ENCODE peak calls at places on chromosome 15, in four cellular contexts. V is Peyer's patch, N is progenitor cell of endocrine pancreas, M is nephron progenitor cell. U is an unnamed sample.

GRCh38 chr15:68301300-68301699 is 23.8 kb downstream of the FEM1B start:
- DNase-seq in V (no peak), M (no peak), N (no peak), U (no peak)

GRCh38 chr15:50182233-50183013 is 427 bp downstream of the SLC27A2 start:
- DNase-seq in V (peak; percentile 79), N (peak; percentile 19), M (peak; percentile 57), U (no peak)

GRCh38 chr15:39585394-39585841 is 4.5 kb downstream of the THBS1 start:
- DNase-seq in N (no peak), V (no peak), M (no peak), U (no peak)

GRCh38 chr15:94417464-94418293 is 186.3 kb downstream of the MCTP2 start:
- DNase-seq in M (no peak), V (no peak), N (no peak), U (no peak)

GRCh38 chr15:99014803-99015676 is 7.4 kb upstream of the PGPEP1L start:
- DNase-seq in N (peak; percentile 62), M (peak; percentile 86), V (peak; percentile 71), U (no peak)

GRCh38 chr15:98931001-98931400 is 76.6 kb downstream of the PGPEP1L start:
- DNase-seq in V (no peak), M (no peak), N (no peak), U (no peak)

GRCh38 chr15:57534279-57534678 is 57.4 kb upstream of the MYZAP start:
- DNase-seq in M (no peak), V (no peak), N (no peak), U (no peak)

GRCh38 chr15:90060797-90061196 is 41.5 kb downstream of the IDH2 start:
- DNase-seq in V (no peak), N (no peak), M (no peak), U (no peak)

GRCh38 chr15:75606711-75607684 is 18.5 kb downstream of the SNUPN start:
- DNase-seq in M (no peak), N (no peak), V (no peak), U (no peak)

GRCh38 chr15:78206326-78207109 is 27.8 kb downstream of the ACSBG1 start:
- DNase-seq in V (no peak), N (no peak), M (no peak), U (no peak)

GRCh38 chr15:70345251-70346019 is 247.7 kb upstream of the TLE3 start:
- DNase-seq in M (no peak), N (no peak), V (no peak), U (no peak)

GRCh38 chr15:63598467-63599400 is 1.5 kb downstream of the FBXL22 start:
- DNase-seq in N (no peak), M (no peak), V (no peak), U (no peak)

GRCh38 chr15:80068578-80068977 is 9.1 kb downstream of the ZFAND6 start:
- DNase-seq in N (no peak), M (no peak), V (no peak), U (no peak)

GRCh38 chr15:47812436-47813109 is 95.3 kb downstream of the SEMA6D start:
- DNase-seq in N (no peak), M (no peak), V (no peak), U (peak; percentile 87)

GRCh38 chr15:98813956-98814355 is 165.6 kb downstream of the IGF1R start:
- DNase-seq in V (no peak), N (no peak), M (no peak), U (no peak)

GRCh38 chr15:64050281-64051092 is 4.2 kb upstream of the DAPK2 start:
- DNase-seq in V (no peak), N (no peak), M (no peak), U (no peak)

GRCh38 chr15:101827257-101827656 is 15.3 kb downstream of the OR4F15 start:
- DNase-seq in N (no peak), M (no peak), V (no peak), U (no peak)

GRCh38 chr15:87461621-87462020 is 794.9 kb downstream of the NTRK3 start:
- DNase-seq in N (no peak), V (no peak), M (no peak), U (no peak)

GRCh38 chr15:63075072-63075995 is 32.8 kb downstream of the TPM1 start:
- DNase-seq in M (no peak), V (no peak), N (no peak), U (no peak)

U was measured in epithelial cell of proximal tubule.